ENCODE peak calls at places on chromosomes 12 and 14, in six cellular contexts. U, E, P, C, F and Y are unnamed samples.

GRCh38 chr12:95788637-95789036 is 1.9 kb downstream of the NTN4 start:
- DNase-seq in E (no peak), F (no peak), P (no peak), U (no peak), C (no peak), Y (no peak)

GRCh38 chr14:90483551-90483950 is 86.7 kb downstream of the CALM1 start:
- DNase-seq in F (no peak), P (no peak), C (no peak), U (no peak), E (no peak), Y (no peak)

GRCh38 chr12:77401062-77401461 is 335.7 kb upstream of the E2F7 start:
- DNase-seq in C (no peak), F (no peak), E (no peak), P (no peak), U (no peak), Y (no peak)

GRCh38 chr12:26233620-26234019 is 38.2 kb downstream of the SSPN start:
- DNase-seq in F (no peak), U (no peak), E (no peak), P (no peak), C (no peak), Y (no peak)

GRCh38 chr12:116057356-116057755 is 220.1 kb downstream of the MED13L start:
- DNase-seq in P (no peak), C (no peak), F (no peak), U (no peak), E (no peak), Y (no peak)

GRCh38 chr12:59708059-59708458 is 112.2 kb downstream of the SLC16A7 start:
- DNase-seq in F (no peak), C (no peak), P (no peak), E (no peak), U (no peak), Y (no peak)

GRCh38 chr14:61322799-61323290 is 1.5 kb downstream of the PRKCH start:
- DNase-seq in E (no peak), F (no peak), P (no peak), C (no peak), U (no peak), Y (no peak)

GRCh38 chr14:23294734-23295561 is 7.7 kb downstream of the PPP1R3E start:
- DNase-seq in E (peak), F (peak), P (no peak), C (peak), U (no peak), Y (no peak)

GRCh38 chr14:48261436-48261835 is 586.0 kb upstream of the MDGA2 start:
- DNase-seq in F (no peak), E (no peak), P (no peak), U (no peak), C (no peak), Y (no peak)

GRCh38 chr12:102917026-102917787 is at the start of gene PAH:
- DNase-seq in C (peak), E (peak), F (peak), P (no peak), U (no peak), Y (peak)

GRCh38 chr12:12425616-12426015 is 68.7 kb downstream of the BORCS5 start:
- DNase-seq in F (no peak), C (no peak), U (no peak), E (no peak), P (no peak), Y (no peak)

GRCh38 chr12:116559330-116560080 is at the start of gene MAP1LC3B2:
- DNase-seq in E (peak), P (peak), U (peak), F (peak), C (peak), Y (no peak)

GRCh38 chr14:69780952-69781351 is 14.0 kb downstream of the SRSF5 start:
- DNase-seq in P (no peak), E (peak), F (no peak), C (no peak), U (no peak), Y (no peak)

GRCh38 chr12:103560604-103561101 is 26.4 kb upstream of the STAB2 start:
- DNase-seq in E (no peak), C (peak), F (no peak), P (no peak), U (no peak), Y (no peak)

GRCh38 chr14:68978550-68978911 is 571 bp downstream of the ACTN1 start:
- DNase-seq in C (no peak), P (no peak), U (peak), E (peak), F (peak), Y (no peak)

GRCh38 chr14:74463697-74464096 is 29.4 kb downstream of the NPC2 start:
- DNase-seq in C (no peak), F (no peak), U (no peak), E (peak), P (no peak), Y (no peak)

GRCh38 chr12:112172556-112173324 is 47.4 kb downstream of the TRAFD1 start:
- DNase-seq in U (no peak), F (no peak), E (no peak), P (no peak), C (no peak), Y (no peak)

GRCh38 chr14:67241416-67242362 is at the start of gene PALS1:
- DNase-seq in F (peak), C (peak), E (peak), P (peak), U (peak), Y (peak)
- TF ChIP-seq POLR2A in F (peak), C (peak), E (peak), P (peak), U (no peak), Y (no peak)

GRCh38 chr14:93959239-93960107 is 16.9 kb downstream of the ASB2 start:
- DNase-seq in U (peak), C (peak), E (no peak), P (peak), F (peak), Y (peak)
- TF ChIP-seq POLR2AphosphoS5 in U (peak), C (no peak), E (no peak), P (peak), F (no peak), Y (peak)

GRCh38 chr12:124039276-124039675 is 66.3 kb downstream of the ZNF664 start:
- DNase-seq in P (no peak), F (no peak), E (no peak), C (no peak), U (no peak), Y (no peak)

GRCh38 chr12:124044021-124044420 is 71.0 kb downstream of the ZNF664 start:
- DNase-seq in E (no peak), P (no peak), U (no peak), C (no peak), F (no peak), Y (no peak)

GRCh38 chr12:124040737-124041136 is 67.7 kb downstream of the ZNF664 start:
- DNase-seq in C (no peak), F (no peak), U (no peak), E (no peak), P (no peak), Y (no peak)

GRCh38 chr12:124040286-124040685 is 67.3 kb downstream of the ZNF664 start:
- DNase-seq in E (no peak), U (no peak), C (no peak), P (no peak), F (no peak), Y (no peak)

DNA sequence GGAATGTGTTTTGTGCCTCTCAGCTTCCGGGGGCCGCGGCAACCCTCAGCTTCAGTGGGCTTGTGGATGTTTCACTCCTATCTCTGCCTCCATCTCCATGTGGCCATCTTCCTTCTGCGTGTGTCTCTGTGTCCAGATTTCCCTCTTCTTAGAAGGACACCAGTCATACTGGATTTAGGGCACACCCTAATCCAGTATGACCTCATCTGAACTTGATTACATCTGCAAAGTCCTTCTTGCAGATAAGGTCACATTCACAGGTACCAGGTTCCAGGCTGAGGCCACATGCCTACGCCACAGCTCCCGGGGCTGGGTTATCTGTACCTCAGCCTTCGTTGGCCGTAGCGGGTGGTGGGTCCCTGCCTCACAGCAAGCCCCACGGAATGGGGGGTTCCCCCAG is 68.9 kb downstream of the ZNF664 start:
- DNase-seq in U (no peak), F (no peak), C (no peak), P (no peak), E (no peak), Y (no peak)
- TF ChIP-seq TAF1 in U (no peak), F (no peak), C (no peak), P (no peak), E (no peak), Y (no peak)

DNA sequence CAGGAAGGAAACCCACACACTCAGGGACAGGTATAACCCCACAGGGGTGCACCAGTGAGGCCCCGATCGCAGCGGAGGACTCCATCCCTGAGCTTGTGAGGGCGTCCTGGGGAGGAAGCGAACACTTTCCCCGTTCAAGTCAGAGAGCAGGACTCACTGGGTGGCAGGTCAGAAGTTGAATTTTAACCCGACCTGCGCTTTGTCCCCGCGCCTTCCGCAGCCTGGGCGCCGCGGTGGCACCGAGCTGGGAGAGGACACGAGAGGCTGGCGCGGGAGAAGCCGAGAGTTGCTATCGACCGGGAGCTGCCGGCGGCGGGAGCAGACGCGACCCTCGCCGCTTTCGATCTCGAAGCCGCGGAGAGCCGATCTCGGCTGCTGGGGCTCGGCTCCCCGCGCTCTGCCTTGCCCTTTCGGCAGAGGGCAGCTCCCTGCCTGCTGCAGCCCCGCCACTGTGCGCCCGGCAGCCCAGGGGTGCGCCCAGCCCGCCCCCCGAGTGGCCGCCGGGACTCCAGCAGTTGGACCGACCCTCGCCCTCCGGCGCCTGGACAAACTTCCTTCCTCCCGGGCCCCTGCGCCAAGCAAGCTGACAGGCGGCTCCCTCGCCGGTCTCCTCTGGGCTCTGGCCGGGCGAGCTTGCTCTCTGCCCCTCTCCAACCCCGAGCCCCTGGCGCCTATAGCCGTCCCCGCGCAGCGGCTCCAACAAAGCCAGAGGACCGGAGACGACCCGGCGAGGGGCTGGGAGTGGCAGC is 918 bp downstream of the LIN7A start:
- DNase-seq in C (peak), P (no peak), F (no peak), E (peak), U (no peak), Y (peak)
- TF ChIP-seq POLR2A in C (peak), P (no peak), F (no peak), E (no peak), U (no peak), Y (no peak)

GRCh38 chr14:92728781-92729364 is 19.6 kb downstream of the LGMN start:
- DNase-seq in F (no peak), E (no peak), U (no peak), P (no peak), C (no peak), Y (no peak)
- TF ChIP-seq POLR2AphosphoS5 in F (no peak), E (no peak), U (no peak), P (no peak), C (no peak), Y (no peak)

GRCh38 chr12:123273166-123273565 is 1.5 kb upstream of the CDK2AP1 start:
- DNase-seq in E (no peak), U (no peak), C (no peak), F (no peak), P (no peak), Y (no peak)

GRCh38 chr12:123282111-123282510 is 10.5 kb upstream of the CDK2AP1 start:
- DNase-seq in C (no peak), E (no peak), U (no peak), F (no peak), P (no peak), Y (no peak)

DNA sequence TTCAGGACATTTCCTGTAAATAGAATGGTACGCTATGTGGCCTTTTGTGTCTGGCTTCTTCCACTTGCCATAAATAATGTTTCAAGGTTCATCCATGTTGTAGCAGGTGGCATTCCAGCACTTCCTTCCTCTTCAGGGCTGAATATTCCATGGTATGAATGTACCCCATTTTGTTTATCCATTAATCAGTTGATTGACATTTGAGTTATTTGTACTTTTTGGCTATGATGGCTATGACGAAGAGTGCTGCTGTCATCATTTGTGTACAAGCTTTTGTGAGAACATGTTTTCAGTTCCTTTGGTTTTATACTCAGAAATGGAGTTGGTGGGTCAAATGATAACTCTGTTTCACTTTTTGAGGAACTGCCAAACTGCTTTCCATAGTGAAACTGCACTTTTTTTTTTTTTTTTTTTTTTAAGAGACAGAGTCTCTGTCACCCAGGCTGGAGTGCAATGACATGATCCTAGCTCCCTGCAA is 6.5 kb upstream of the CDK2AP1 start:
- DNase-seq in U (peak), F (no peak), E (no peak), P (peak), C (no peak), Y (no peak)
- TF ChIP-seq TAF1 in U (no peak), F (no peak), E (no peak), P (no peak), C (no peak), Y (no peak)

DNA sequence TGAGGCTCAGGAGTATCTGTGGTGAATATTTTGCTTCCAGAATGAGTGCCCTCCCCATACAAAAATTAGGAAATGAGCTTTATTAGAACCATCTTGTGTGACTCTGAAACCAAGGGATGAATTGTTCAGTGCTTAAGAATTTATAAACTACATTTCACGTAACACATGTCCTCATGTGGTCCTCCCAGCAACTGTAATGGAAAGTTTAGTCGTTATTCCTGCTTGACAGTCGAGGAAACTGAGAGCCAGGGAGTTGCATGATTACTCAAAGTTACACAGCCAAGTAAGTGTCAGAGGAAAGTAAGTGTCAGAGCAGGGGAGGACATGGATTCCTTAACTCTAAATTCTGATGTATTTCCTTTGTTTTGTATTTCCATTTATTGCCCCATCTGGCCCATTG is 453.9 kb downstream of the FUT8 start:
- DNase-seq in C (no peak), E (no peak), F (no peak), P (no peak), U (no peak), Y (no peak)
- TF ChIP-seq POLR2A in C (no peak), E (no peak), F (no peak), P (no peak), U (no peak), Y (no peak)

GRCh38 chr12:42705863-42706262 is 116.3 kb upstream of the PRICKLE1 start:
- DNase-seq in C (no peak), U (no peak), E (no peak), P (no peak), F (no peak), Y (no peak)
- TF ChIP-seq POLR2AphosphoS5 in C (no peak), U (no peak), E (no peak), P (no peak), F (no peak), Y (no peak)